ENCODE peak calls at places on chromosomes 2 and 18, in four cellular contexts. M is AG10803, S is naive B cell, T is astrocyte of the spinal cord. C is an unnamed sample.

GRCh38 chr2:148901142-148901541 is 26.1 kb downstream of the KIF5C start:
- DNase-seq in M (no peak), S (no peak), T (no peak), C (no peak)

GRCh38 chr18:13427354-13427753 is 208.8 kb downstream of the LDLRAD4 start:
- DNase-seq in M (no peak), S (no peak), T (no peak), C (no peak)

GRCh38 chr2:219495531-219496122 is 3.1 kb upstream of the GMPPA start:
- DNase-seq in M (peak), S (peak), T (peak), C (peak)

GRCh38 chr2:189192766-189193165 is 13.2 kb upstream of the COL5A2 start:
- DNase-seq in M (no peak), S (no peak), T (no peak), C (no peak)

GRCh38 chr2:149861034-149861433 is 273.5 kb upstream of the MMADHC start:
- DNase-seq in M (no peak), S (no peak), T (no peak), C (no peak)

GRCh38 chr2:187615364-187615763 is 61.1 kb upstream of the TFPI start:
- DNase-seq in M (peak), S (no peak), T (no peak), C (peak)

GRCh38 chr2:218429951-218430692 is 11.2 kb downstream of the VIL1 start:
- DNase-seq in M (no peak), S (no peak), T (no peak), C (no peak)

GRCh38 chr2:47062721-47063120 is 92.4 kb downstream of the STPG4 start:
- DNase-seq in M (no peak), S (no peak), T (no peak), C (peak)

GRCh38 chr2:233384811-233385488 is 30.7 kb downstream of the DGKD start:
- DNase-seq in M (no peak), S (no peak), T (no peak), C (no peak)

GRCh38 chr2:104312684-104313083 is 541.2 kb upstream of the POU3F3 start:
- DNase-seq in M (no peak), S (no peak), T (no peak), C (no peak)

GRCh38 chr18:13628211-13628610 is 98.1 kb downstream of the FAM210A start:
- DNase-seq in M (no peak), S (no peak), T (no peak), C (no peak)

GRCh38 chr2:62229082-62229620 is 33.2 kb downstream of the B3GNT2 start:
- DNase-seq in M (no peak), S (no peak), T (no peak), C (no peak)

GRCh38 chr2:195370167-195370943 is 286.7 kb upstream of the SLC39A10 start:
- DNase-seq in M (no peak), S (no peak), T (no peak), C (no peak)

GRCh38 chr2:64019975-64020281 is 700 bp upstream of the VPS54 start:
- DNase-seq in M (no peak), S (peak), T (no peak), C (no peak)

GRCh38 chr2:181656450-181657261 is at the start of gene CERKL:
- DNase-seq in M (peak), S (no peak), T (peak), C (no peak)

GRCh38 chr18:74425876-74426275 is 31.2 kb downstream of the DIPK1C start:
- DNase-seq in M (no peak), S (no peak), T (no peak), C (no peak)

GRCh38 chr2:96203130-96204028 is 5.2 kb downstream of the STARD7 start:
- DNase-seq in M (no peak), S (no peak), T (no peak), C (no peak)

GRCh38 chr2:39696072-39696471 is 30.4 kb downstream of the TMEM178A start:
- DNase-seq in M (peak), S (no peak), T (peak), C (peak)

GRCh38 chr18:44839239-44839666 is 158.6 kb downstream of the SETBP1 start:
- DNase-seq in M (peak), S (peak), T (peak), C (peak)

GRCh38 chr2:85160946-85161625 is 27.9 kb downstream of the TCF7L1 start:
- DNase-seq in M (peak), S (no peak), T (no peak), C (no peak)

GRCh38 chr2:158733430-158733755 is 61.7 kb upstream of the DAPL1 start:
- DNase-seq in M (no peak), S (no peak), T (peak), C (no peak)